ENCODE peak calls at places on chromosomes 16 and 17, in eight cellular contexts. U is ovary; C is CD8-positive, alpha-beta T cell; L is AG09309; V is neural progenitor cell; W is tibial nerve; I is cardiac fibroblast; M is IMR-90. G is an unnamed sample.

GRCh38 chr17:7313028-7313889 is 1.9 kb downstream of the GPS2 start:
- DNase-seq in U (no peak), C (no peak), L (no peak), V (no peak), W (no peak), I (no peak), M (peak; percentile 2), G (peak; percentile 74)

GRCh38 chr16:19805459-19806160 is 79.0 kb downstream of the GPRC5B start:
- DNase-seq in U (no peak), C (no peak), L (no peak), V (no peak), W (no peak), I (no peak), M (no peak), G (no peak)

GRCh38 chr17:81386646-81387234 is 8.5 kb upstream of the BAHCC1 start:
- DNase-seq in U (peak; percentile 62), C (no peak), L (no peak), V (peak; percentile 75), W (no peak), I (no peak), M (no peak), G (peak; percentile 83)

GRCh38 chr17:49725453-49725852 is 17.7 kb upstream of the SLC35B1 start:
- DNase-seq in U (no peak), C (no peak), L (no peak), V (no peak), W (no peak), I (no peak), M (no peak), G (no peak)

GRCh38 chr17:78748730-78749317 is 33.2 kb downstream of the CYTH1 start:
- DNase-seq in U (no peak), C (peak; percentile 88), L (no peak), V (no peak), W (peak; percentile 52), I (peak; percentile 58), M (peak; percentile 24), G (no peak)

GRCh38 chr16:67068212-67068753 is 39.3 kb downstream of the CBFB start:
- DNase-seq in U (no peak), C (no peak), L (no peak), V (no peak), W (no peak), I (no peak), M (peak; percentile 56), G (no peak)

GRCh38 chr17:73786286-73786743 is 142.1 kb upstream of the SDK2 start:
- DNase-seq in U (no peak), C (no peak), L (no peak), V (peak; percentile 89), W (no peak), I (no peak), M (no peak), G (peak; percentile 64)

GRCh38 chr17:21286066-21286770 is 1.7 kb downstream of the MAP2K3 start:
- DNase-seq in U (peak; percentile 87), C (no peak), L (peak; percentile 97), V (peak; percentile 45), W (peak; percentile 80), I (peak; percentile 99), M (peak; percentile 99), G (peak; percentile 55)

GRCh38 chr17:57121308-57122042 is 36.4 kb downstream of the AKAP1 start:
- DNase-seq in U (peak; percentile 46), C (no peak), L (no peak), V (peak; percentile 74), W (no peak), I (peak; percentile 59), M (peak; percentile 36), G (peak; percentile 82)

GRCh38 chr17:7650509-7651096 is at the start of gene ATP1B2:
- DNase-seq in U (peak; percentile 85), C (peak; percentile 83), L (no peak), V (peak; percentile 97), W (peak; percentile 25), I (peak; percentile 51), M (no peak), G (peak; percentile 99)

GRCh38 chr16:66927012-66927436 is 1.7 kb upstream of the RRAD start:
- DNase-seq in U (no peak), C (no peak), L (peak; percentile 55), V (no peak), W (no peak), I (peak; percentile 88), M (peak; percentile 88), G (peak; percentile 65)

DNA sequence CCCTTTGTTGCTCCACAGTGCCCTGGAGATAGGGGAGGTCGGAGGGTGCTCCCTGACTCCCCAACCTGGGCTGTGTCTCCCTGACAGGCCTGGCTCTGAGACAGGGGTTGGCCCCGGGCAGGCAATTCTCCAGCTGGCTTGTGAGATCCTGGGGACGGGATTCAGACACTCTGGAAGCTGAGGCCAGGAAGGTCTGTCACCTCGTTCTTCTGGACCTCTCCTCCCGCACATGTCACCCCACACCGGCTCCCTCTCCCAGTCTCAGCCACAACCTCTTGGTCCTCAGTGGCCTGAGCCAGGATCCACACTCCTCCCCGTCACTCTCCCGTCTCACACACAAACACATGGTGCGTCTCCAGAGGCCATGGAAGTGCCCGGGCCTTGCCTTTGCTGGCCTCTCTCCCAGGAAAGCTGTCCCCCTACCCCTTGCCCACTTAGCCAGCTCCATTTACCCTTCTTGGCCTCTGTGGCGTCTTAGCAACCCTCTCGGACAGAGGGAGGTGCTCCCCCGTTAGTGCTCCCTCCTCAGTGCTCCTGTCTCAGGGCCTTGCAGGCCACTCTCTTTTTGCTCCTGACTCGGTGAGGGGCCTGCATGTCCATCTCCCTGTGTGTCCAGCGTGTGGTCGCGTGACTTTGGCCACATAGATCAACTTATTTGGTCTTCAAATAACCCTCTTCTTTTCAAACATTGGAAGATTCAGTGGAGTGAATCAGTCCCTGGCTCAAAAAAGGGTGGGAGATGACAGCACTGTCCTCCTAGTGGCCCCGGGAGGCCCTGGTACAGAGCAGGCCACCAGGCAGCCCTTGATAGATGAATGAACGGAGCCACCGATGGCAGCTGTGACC is 747 bp downstream of the ADGRG3 start:
- DNase-seq in U (no peak), C (no peak), L (no peak), V (no peak), W (no peak), I (no peak), M (no peak), G (no peak)
- H3K4me3 ChIP-seq in U (no peak overlapping the region), C (no peak overlapping the region), L (no peak overlapping the region), V (no peak overlapping the region), W (no peak overlapping the region), I (no peak overlapping the region), M (no peak overlapping the region), G (no peak overlapping the region)

GRCh38 chr16:85901760-85902365 is 2.9 kb downstream of the IRF8 start:
- DNase-seq in U (no peak), C (no peak), L (no peak), V (no peak), W (no peak), I (no peak), M (no peak), G (peak; percentile 16)
- H3K4me3 ChIP-seq in U (no peak overlapping the region), C (no peak overlapping the region), L (no peak overlapping the region), V (no peak overlapping the region), W (no peak overlapping the region), I (no peak overlapping the region), M (no peak overlapping the region), G (no peak overlapping the region)

DNA sequence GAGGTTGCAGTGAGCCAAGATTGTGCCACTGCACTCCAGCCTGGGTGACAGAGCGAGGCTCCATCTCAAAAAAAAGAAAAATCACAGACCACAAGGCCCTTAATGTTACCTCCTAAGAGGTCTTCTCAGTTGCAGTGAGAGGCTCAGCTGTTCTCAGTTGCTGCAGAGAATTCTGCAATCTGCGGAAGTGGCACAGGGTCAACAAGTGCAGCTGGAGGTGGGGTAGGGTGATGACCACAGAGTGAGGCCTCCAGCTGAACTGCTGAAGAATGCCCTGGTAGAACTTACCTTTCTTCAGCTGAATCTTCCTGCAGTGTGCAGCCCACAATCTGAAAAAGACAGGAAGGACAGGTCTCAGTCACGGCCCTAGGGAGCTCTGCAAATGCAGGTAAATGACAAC is 26.3 kb downstream of the CNTNAP1 start:
- DNase-seq in U (no peak), C (no peak), L (no peak), V (no peak), W (no peak), I (no peak), M (no peak), G (no peak)
- H3K4me3 ChIP-seq in U (no peak overlapping the region), C (no peak overlapping the region), L (no peak overlapping the region), V (no peak overlapping the region), W (no peak overlapping the region), I (no peak overlapping the region), M (no peak overlapping the region), G (no peak overlapping the region)

DNA sequence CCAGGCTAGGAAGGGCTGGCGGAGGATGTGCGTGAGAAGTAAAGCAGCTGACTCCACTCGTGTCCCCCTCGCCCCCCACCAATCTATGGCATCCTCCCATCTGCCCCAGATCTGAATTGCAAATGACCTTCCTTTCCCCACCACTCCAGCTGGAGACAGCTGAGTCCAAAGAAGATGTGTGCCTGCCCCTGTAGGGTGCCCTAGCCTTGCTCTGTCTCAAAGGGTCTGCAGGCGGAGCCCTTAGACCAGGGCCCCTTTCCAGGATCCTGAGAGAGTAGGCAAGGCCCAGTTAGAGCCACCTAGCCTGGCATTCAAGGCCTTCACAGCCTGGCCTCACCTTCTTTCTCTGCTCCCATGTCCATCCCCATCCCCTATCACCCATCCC is 66.7 kb upstream of the LHX1 start:
- DNase-seq in U (no peak), C (no peak), L (no peak), V (no peak), W (no peak), I (no peak), M (no peak), G (no peak)
- H3K4me3 ChIP-seq in U (no peak overlapping the region), C (no peak overlapping the region), L (no peak overlapping the region), V (no peak overlapping the region), W (no peak overlapping the region), I (no peak overlapping the region), M (no peak overlapping the region), G (no peak overlapping the region)

DNA sequence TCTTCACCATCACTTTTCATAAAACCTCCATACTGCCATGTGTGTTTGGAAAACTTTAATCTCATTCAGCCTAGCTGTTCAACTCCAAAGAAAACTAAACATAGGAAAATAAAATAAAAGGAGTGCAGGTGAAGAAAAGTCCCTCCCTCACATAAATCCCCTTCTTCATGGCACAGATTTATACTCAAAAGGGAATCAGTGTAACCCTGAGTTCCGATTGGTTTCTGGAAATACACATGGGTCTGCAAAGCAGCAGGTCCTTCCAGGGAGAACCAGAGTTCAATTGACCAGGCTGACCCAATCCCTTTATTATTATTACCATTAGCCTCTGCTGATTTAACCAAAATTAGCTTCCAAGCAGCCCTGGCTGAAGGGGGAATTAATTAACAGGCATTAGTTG is 8.9 kb upstream of the HOXB2 start:
- DNase-seq in U (no peak), C (no peak), L (no peak), V (no peak), W (no peak), I (no peak), M (peak; percentile 34), G (no peak)
- H3K4me3 ChIP-seq in U (no peak overlapping the region), C (no peak overlapping the region), L (no peak overlapping the region), V (no peak overlapping the region), W (no peak overlapping the region), I (peak overlapping the region; percentile 57), M (peak overlapping the region; percentile 18), G (no peak overlapping the region)

GRCh38 chr16:50068550-50068949 is 2.8 kb downstream of the HEATR3 start:
- DNase-seq in U (no peak), C (no peak), L (no peak), V (no peak), W (no peak), I (peak; percentile 40), M (peak; percentile 87), G (no peak)
- H3K4me3 ChIP-seq in U (no peak overlapping the region), C (no peak overlapping the region), L (no peak overlapping the region), V (no peak overlapping the region), W (no peak overlapping the region), I (no peak overlapping the region), M (no peak overlapping the region), G (no peak overlapping the region)

G was measured in H7.